ENCODE peak calls at places on chromosome 22, in four cellular contexts. F is foreskin fibroblast, U is activated gamma-delta T cell, A is activated T-cell treated with anti-CD3 and anti-CD28 coated beads for 1 hour. G is an unnamed sample.

GRCh38 chr22:36405671-36406070 is 17.9 kb upstream of the MYH9 start:
- DNase-seq in F (peak), U (no peak), A (peak), G (peak)

GRCh38 chr22:17007852-17008731 is at the start of gene GAB4:
- DNase-seq in F (no peak), U (no peak), A (no peak), G (peak)

GRCh38 chr22:39994046-39994565 is 648 bp upstream of the FAM83F start:
- DNase-seq in F (no peak), U (no peak), A (peak), G (no peak)

GRCh38 chr22:37570661-37570976 is 9.3 kb downstream of the LGALS2 start:
- DNase-seq in F (no peak), U (no peak), A (no peak), G (no peak)

GRCh38 chr22:35328472-35328885 is 28.8 kb downstream of the TOM1 start:
- DNase-seq in F (no peak), U (no peak), A (no peak), G (peak)

GRCh38 chr22:17881366-17881765 is 107.1 kb upstream of the BID start:
- DNase-seq in F (no peak), U (no peak), A (no peak), G (no peak)

GRCh38 chr22:39003165-39003638 is 10.9 kb upstream of the APOBEC3C start:
- DNase-seq in F (peak), U (no peak), A (peak), G (no peak)

GRCh38 chr22:22787805-22788459 is 99.7 kb upstream of the IGLL5 start:
- DNase-seq in F (peak), U (no peak), A (peak), G (peak)

GRCh38 chr22:43109921-43110443 is 568 bp upstream of the BIK start:
- DNase-seq in F (peak), U (no peak), A (no peak), G (no peak)

GRCh38 chr22:23534201-23534850 is 45.8 kb downstream of the IGLL1 start:
- DNase-seq in F (no peak), U (no peak), A (no peak), G (no peak)

GRCh38 chr22:39773976-39774539 is 119.5 kb downstream of the ENTHD1 start:
- DNase-seq in F (no peak), U (no peak), A (no peak), G (no peak)

GRCh38 chr22:25898707-25899365 is 156.8 kb downstream of the MYO18B start:
- DNase-seq in F (no peak), U (no peak), A (no peak), G (no peak)

GRCh38 chr22:41446057-41446501 is 522 bp downstream of the TOB2 start:
- DNase-seq in F (peak), U (peak), A (no peak), G (no peak)

GRCh38 chr22:32823024-32823730 is 21.7 kb downstream of the TIMP3 start:
- DNase-seq in F (peak), U (no peak), A (no peak), G (no peak)

GRCh38 chr22:37274380-37274862 is 7.9 kb upstream of the CYTH4 start:
- DNase-seq in F (no peak), U (no peak), A (no peak), G (peak)

GRCh38 chr22:49693416-49693815 is 134.3 kb downstream of the BRD1 start:
- DNase-seq in F (no peak), U (no peak), A (no peak), G (no peak)

GRCh38 chr22:23478175-23478574 is 101.9 kb downstream of the IGLL1 start:
- DNase-seq in F (no peak), U (no peak), A (no peak), G (no peak)

G was measured in upper lobe of left lung.